ENCODE peak calls at places on chromosomes 16 and 17, in five cellular contexts. H, O, T, R and J are unnamed samples. For H3K36me3, the result is how much of the 10 kb centered on the place peaks cover.

GRCh38 chr17:82019208-82019727 is 3.4 kb downstream of the CENPX start:
- DNase-seq in O (no peak), R (peak), H (no peak), T (no peak), J (no peak)

GRCh38 chr17:9917131-9917530 is 12.1 kb upstream of the RCVRN start:
- DNase-seq in T (no peak), R (no peak), H (no peak), O (no peak), J (no peak)

GRCh38 chr17:57957120-57957850 is 2.1 kb upstream of the CUEDC1 start:
- DNase-seq in R (peak), O (no peak), H (no peak), T (peak), J (peak)

GRCh38 chr16:84692451-84692850 is 7.3 kb upstream of the USP10 start:
- DNase-seq in O (no peak), T (no peak), R (no peak), H (no peak), J (no peak)

GRCh38 chr17:66978514-66979061 is 14.1 kb downstream of the CACNG4 start:
- DNase-seq in H (no peak), T (no peak), R (no peak), O (no peak), J (no peak)

GRCh38 chr16:47285001-47285400 is 141.3 kb upstream of the NETO2 start:
- DNase-seq in O (no peak), T (no peak), H (no peak), R (no peak), J (no peak)

GRCh38 chr17:73496232-73496631 is 148.0 kb downstream of the SDK2 start:
- DNase-seq in R (no peak), O (no peak), T (no peak), H (no peak), J (no peak)

GRCh38 chr17:752002-752619 is at the start of gene GEMIN4:
- DNase-seq in O (peak), R (peak), T (peak), H (peak), J (peak)

GRCh38 chr17:50209472-50210248 is 8.2 kb upstream of the COL1A1 start:
- DNase-seq in R (peak), H (peak), T (peak), O (no peak), J (peak)

GRCh38 chr16:31502981-31503380 is 5.2 kb downstream of the RUSF1 start:
- DNase-seq in R (no peak), O (no peak), H (no peak), T (no peak), J (no peak)

GRCh38 chr16:25896412-25896811 is 204.7 kb downstream of the HS3ST4 start:
- DNase-seq in T (no peak), O (no peak), R (no peak), H (no peak), J (no peak)
- H3K36me3 ChIP-seq in T (under half), O (under half), R (under half), H (under half), J (under half)

GRCh38 chr17:42378597-42379594 is 9.3 kb downstream of the STAT3 start:
- DNase-seq in R (no peak), O (no peak), H (no peak), T (no peak), J (no peak)
- H3K4me3 ChIP-seq in R (no peak), O (peak), H (peak), T (peak), J (peak)

DNA sequence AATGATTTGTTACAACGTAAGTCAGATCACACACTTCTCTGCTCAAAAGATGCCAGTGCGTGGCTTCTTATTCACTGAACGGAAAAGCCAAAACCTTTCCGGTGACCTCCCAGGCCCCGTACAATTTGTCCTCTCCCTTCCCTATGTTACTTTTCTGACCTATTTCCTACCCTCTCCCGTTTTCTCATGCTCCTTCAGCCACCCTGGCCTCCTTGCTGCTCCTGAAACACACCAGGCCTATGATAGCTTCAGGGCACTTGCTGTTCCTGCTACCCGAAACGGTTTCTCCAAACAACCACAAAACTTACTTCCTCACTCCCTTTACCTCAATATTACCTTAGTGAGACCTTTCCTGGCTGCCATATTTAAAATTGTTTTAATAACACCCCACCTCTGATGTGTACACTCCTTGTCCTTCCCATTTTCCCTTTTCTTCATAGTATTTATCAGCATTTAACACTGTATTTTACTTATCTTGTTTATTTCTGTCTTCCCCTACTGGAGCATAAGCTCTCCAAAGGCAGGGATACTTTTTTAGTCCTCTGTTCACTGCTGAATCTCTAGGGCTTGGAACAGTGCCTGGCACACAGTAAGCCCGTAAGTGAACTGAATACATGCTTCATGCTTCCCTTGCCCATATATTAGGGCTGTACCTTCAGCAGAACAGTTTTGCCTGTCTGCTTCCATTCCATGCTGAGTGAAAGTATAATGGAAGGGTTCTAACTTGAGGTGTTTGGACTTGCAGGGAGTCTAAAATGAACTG is 10.9 kb upstream of the ARL2BP start:
- DNase-seq in T (no peak), R (no peak), O (no peak), H (no peak), J (no peak)
- H3K36me3 ChIP-seq in T (under half), R (under half), O (under half), H (half or more), J (half or more)

DNA sequence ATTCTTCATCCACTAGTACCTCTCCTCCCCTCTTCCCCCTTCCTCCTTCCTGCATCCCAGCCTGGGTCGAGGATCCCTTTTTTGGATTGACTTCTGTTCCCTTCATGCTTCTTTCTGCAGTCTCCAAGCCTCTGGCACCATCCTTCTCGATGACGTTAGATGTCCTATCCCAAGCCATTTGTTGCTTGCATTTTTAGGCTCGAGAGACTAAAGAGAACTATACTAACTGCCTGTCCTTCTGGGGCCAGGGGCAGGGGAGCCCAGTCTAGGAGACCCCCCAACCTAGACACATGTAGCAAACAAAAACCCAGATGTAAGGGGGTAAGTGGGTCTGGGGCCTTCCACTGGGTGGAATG is 23.9 kb downstream of the UNK start:
- DNase-seq in R (no peak), T (no peak), O (no peak), H (no peak), J (peak)
- H3K4me3 ChIP-seq in R (no peak), T (no peak), O (no peak), H (no peak), J (no peak)